ENCODE peak calls at places on chromosome 20, in eight cellular contexts. G is mammary epithelial cell; P is left lung; L is cardiac muscle cell; S is breast epithelium; A is PC-3; T is CD8-positive, alpha-beta T cell; Y is mucosa of descending colon. F is an unnamed sample.
A peak's percentile ranks its signal among the peaks of the same experiment; 100 is the strongest.

GRCh38 chr20:11716239-11716944 is 201.3 kb upstream of the BTBD3 start:
- DNase-seq in G (peak; percentile 71), P (no peak), Y (no peak), T (no peak), A (peak; percentile 61), S (no peak), L (peak; percentile 28), F (peak; percentile 72)

GRCh38 chr20:44938637-44939036 is 21.6 kb downstream of the TOMM34 start:
- DNase-seq in G (no peak), L (no peak), A (no peak), T (no peak), S (no peak), P (no peak), Y (no peak), F (no peak)

GRCh38 chr20:63978319-63979220 is 872 bp downstream of the SAMD10 start:
- DNase-seq in T (no peak), S (peak; percentile 69), G (peak; percentile 66), L (peak; percentile 78), P (peak; percentile 83), A (peak; percentile 92), Y (peak; percentile 85), F (peak; percentile 31)

GRCh38 chr20:10474606-10475184 is 39.6 kb downstream of the SLX4IP start:
- DNase-seq in G (no peak), P (peak; percentile 40), A (no peak), S (no peak), Y (peak; percentile 6), L (no peak), T (no peak), F (no peak)

GRCh38 chr20:62768234-62768814 is 27.9 kb upstream of the MRGBP start:
- DNase-seq in L (no peak), Y (no peak), P (no peak), T (no peak), S (no peak), G (no peak), A (no peak), F (no peak)

GRCh38 chr20:33731693-33732165 is at the start of gene ZNF341:
- DNase-seq in L (peak; percentile 96), P (peak; percentile 91), S (peak; percentile 69), G (peak; percentile 72), A (peak; percentile 84), Y (peak; percentile 89), T (peak; percentile 95), F (peak; percentile 31)

GRCh38 chr20:61777773-61778484 is 287.8 kb downstream of the TAF4 start:
- DNase-seq in S (no peak), Y (no peak), G (no peak), T (no peak), A (no peak), L (no peak), P (no peak), F (no peak)

GRCh38 chr20:15547109-15547508 is 1026.1 kb downstream of the KIF16B start:
- DNase-seq in L (no peak), G (no peak), S (no peak), T (no peak), Y (no peak), P (no peak), A (no peak), F (no peak)

GRCh38 chr20:34068001-34068400 is 44.0 kb downstream of the EIF2S2 start:
- DNase-seq in L (no peak), S (no peak), T (no peak), G (no peak), A (no peak), P (no peak), Y (no peak), F (no peak)

GRCh38 chr20:21453676-21454075 is 56.4 kb upstream of the NKX2-4 start:
- DNase-seq in P (no peak), L (no peak), A (peak; percentile 25), Y (no peak), T (no peak), G (no peak), S (no peak), F (no peak)

GRCh38 chr20:37283530-37284195 is 5.8 kb upstream of the MANBAL start:
- DNase-seq in A (no peak), Y (no peak), S (no peak), G (no peak), L (no peak), T (no peak), P (no peak), F (no peak)

GRCh38 chr20:15930324-15931305 is 642.6 kb downstream of the KIF16B start:
- DNase-seq in Y (peak; percentile 9), L (peak; percentile 23), S (peak; percentile 48), P (no peak), G (peak; percentile 61), A (peak; percentile 84), T (no peak), F (peak; percentile 43)

GRCh38 chr20:63022501-63022900 is 15.7 kb upstream of the BHLHE23 start:
- DNase-seq in S (no peak), P (no peak), L (no peak), A (no peak), T (no peak), G (no peak), Y (no peak), F (no peak)

GRCh38 chr20:64116016-64116415 is 8.7 kb upstream of the NPBWR2 start:
- DNase-seq in T (peak; percentile 27), Y (no peak), L (no peak), G (no peak), P (peak; percentile 19), A (no peak), S (no peak), F (no peak)

GRCh38 chr20:63497946-63498935 is 642 bp downstream of the EEF1A2 start:
- DNase-seq in S (no peak), L (peak; percentile 69), A (peak; percentile 73), Y (no peak), P (no peak), G (peak; percentile 29), T (no peak), F (no peak)

GRCh38 chr20:25360631-25361286 is 29.9 kb downstream of the ABHD12 start:
- DNase-seq in G (no peak), S (no peak), L (no peak), Y (no peak), P (no peak), A (no peak), T (no peak), F (no peak)

GRCh38 chr20:17872920-17873319 is 95.7 kb downstream of the SNX5 start:
- DNase-seq in G (no peak), S (no peak), Y (no peak), L (no peak), T (no peak), P (no peak), A (no peak), F (no peak)

GRCh38 chr20:64048402-64049044 is 916 bp downstream of the SOX18 start:
- DNase-seq in G (no peak), S (no peak), Y (no peak), A (no peak), P (no peak), T (no peak), L (peak; percentile 14), F (no peak)

GRCh38 chr20:1085515-1086272 is 32.7 kb upstream of the PSMF1 start:
- DNase-seq in L (no peak), P (no peak), T (no peak), A (no peak), S (no peak), G (no peak), Y (no peak), F (no peak)

GRCh38 chr20:4154958-4155411 is 139.6 kb upstream of the RNF24 start:
- DNase-seq in P (peak; percentile 45), T (no peak), G (no peak), L (no peak), A (no peak), S (no peak), Y (no peak), F (no peak)
- H3K4me1 ChIP-seq in P (peaks cover 24% of the 10 kb centered on the region), T (no peaks in the 10 kb centered on the region), G (peaks cover 14% of the 10 kb centered on the region), L (no peaks in the 10 kb centered on the region), A (peaks cover 45% of the 10 kb centered on the region), S (no peaks in the 10 kb centered on the region), Y (peaks cover 10% of the 10 kb centered on the region), F (peaks cover 9% of the 10 kb centered on the region)

GRCh38 chr20:39390186-39390585 is 428.0 kb downstream of the DHX35 start:
- DNase-seq in T (no peak), L (no peak), A (no peak), G (no peak), Y (no peak), S (no peak), P (no peak), F (no peak)

GRCh38 chr20:39398656-39399055 is 436.5 kb downstream of the DHX35 start:
- DNase-seq in S (no peak), L (no peak), A (no peak), T (no peak), Y (no peak), P (no peak), G (no peak), F (no peak)

GRCh38 chr20:39395478-39396291 is 433.5 kb downstream of the DHX35 start:
- DNase-seq in T (no peak), A (no peak), S (no peak), G (no peak), L (no peak), P (no peak), Y (no peak), F (no peak)

GRCh38 chr20:39397646-39398045 is 435.5 kb downstream of the DHX35 start:
- DNase-seq in Y (no peak), T (no peak), G (no peak), A (no peak), S (no peak), L (no peak), P (no peak), F (no peak)

DNA sequence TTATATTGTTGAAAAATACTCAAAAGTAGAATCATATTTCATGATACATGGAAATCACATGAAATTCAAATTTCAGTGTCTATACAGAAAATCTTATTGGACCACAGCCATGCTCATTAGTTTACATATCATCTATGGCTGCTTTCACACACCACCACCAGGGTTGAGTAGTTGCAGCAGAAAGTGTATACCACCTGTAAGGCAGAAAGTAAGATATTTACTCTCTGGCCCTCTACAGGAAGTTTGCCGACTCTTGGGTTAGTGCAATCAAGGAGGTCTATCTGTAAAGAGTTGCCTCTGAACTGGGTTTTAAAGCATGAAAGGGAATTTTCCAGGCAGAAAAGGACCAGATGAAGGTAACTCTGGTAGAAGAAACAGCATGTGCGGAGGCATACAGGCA is 432.3 kb downstream of the DHX35 start:
- DNase-seq in P (no peak), A (no peak), T (no peak), G (no peak), L (no peak), S (no peak), Y (no peak), F (no peak)
- TF ChIP-seq CTCF in P (no peak), A (no peak), T (no peak), G (no peak), L (no peak), S (no peak), Y (no peak), F (no peak)

GRCh38 chr20:59030911-59031310 is 1.2 kb downstream of the ATP5F1E start:
- DNase-seq in P (no peak), Y (no peak), L (no peak), A (peak; percentile 21), T (no peak), G (no peak), S (no peak), F (no peak)
- H3K4me1 ChIP-seq in P (peaks cover 67% of the 10 kb centered on the region), Y (peaks cover 35% of the 10 kb centered on the region), L (peaks cover 24% of the 10 kb centered on the region), A (peaks cover 54% of the 10 kb centered on the region), T (peaks cover 60% of the 10 kb centered on the region), G (peaks cover 32% of the 10 kb centered on the region), S (peaks cover 5% of the 10 kb centered on the region), F (peaks cover 33% of the 10 kb centered on the region)

DNA sequence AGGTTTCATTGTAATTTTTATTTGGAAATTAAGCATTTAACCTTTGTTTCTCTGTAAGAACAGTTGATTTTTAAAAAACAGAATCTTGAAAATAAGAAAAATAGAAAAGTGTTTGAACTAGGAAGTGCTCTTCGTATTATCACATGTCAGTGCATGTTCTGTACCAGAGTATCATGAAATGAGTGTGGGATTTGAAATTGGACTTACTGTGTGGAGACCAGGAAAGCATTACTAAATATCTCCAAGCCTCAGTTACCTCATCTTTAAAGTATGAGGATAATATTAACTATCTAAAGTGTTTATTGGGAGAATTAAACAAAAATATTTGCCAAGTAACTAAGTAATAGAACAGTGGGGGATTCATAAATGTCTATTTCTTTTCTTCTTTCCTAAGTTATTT is 156.9 kb upstream of the FLRT3 start:
- DNase-seq in L (no peak), G (no peak), S (no peak), P (no peak), A (no peak), Y (no peak), T (no peak), F (peak; percentile 27)
- TF ChIP-seq CTCF in L (no peak), G (no peak), S (no peak), P (no peak), A (no peak), Y (no peak), T (no peak), F (no peak)